ENCODE peak calls at places on chromosomes 12 and 14, in four cellular contexts. L is globus pallidus, D is NB4, Z is Daoy. X is an unnamed sample.

GRCh38 chr14:75518625-75519024 is 3.6 kb upstream of the BATF start:
- DNase-seq in Z (peak), L (no peak), D (peak), X (peak)

GRCh38 chr14:104477804-104478375 is 101.7 kb upstream of the C14orf180 start:
- DNase-seq in Z (no peak), L (no peak), D (no peak), X (no peak)

GRCh38 chr12:94671917-94672316 is 21.6 kb upstream of the TMCC3 start:
- DNase-seq in Z (no peak), D (no peak), L (no peak), X (no peak)

GRCh38 chr12:6604254-6605029 is 2.7 kb downstream of the CHD4 start:
- DNase-seq in L (no peak), Z (no peak), D (no peak), X (no peak)

GRCh38 chr14:21096889-21097615 is 1.4 kb downstream of the ZNF219 start:
- DNase-seq in L (no peak), D (no peak), Z (no peak), X (no peak)

GRCh38 chr12:101839324-101840283 is 8.8 kb upstream of the GNPTAB start:
- DNase-seq in L (peak), Z (peak), D (peak), X (no peak)

GRCh38 chr12:113030875-113031525 is 25.5 kb upstream of the DTX1 start:
- DNase-seq in L (peak), D (peak), Z (peak), X (no peak)

GRCh38 chr12:126492181-126492580 is 1426.9 kb downstream of the AACS start:
- DNase-seq in Z (peak), D (no peak), L (no peak), X (no peak)

GRCh38 chr14:105041841-105042765 is 21.2 kb upstream of the CDCA4 start:
- DNase-seq in D (no peak), Z (peak), L (no peak), X (no peak)

GRCh38 chr12:64890873-64891468 is 66.5 kb downstream of the TBC1D30 start:
- DNase-seq in L (peak), D (peak), Z (peak), X (peak)